ENCODE peak calls at places on chromosome 3, in six cellular contexts. G is cardiac muscle cell, P is HFF-Myc, L is fibroblast of lung, M is upper lobe of right lung, S is GM06990. A is an unnamed sample.

GRCh38 chr3:9622438-9622837 is 26.9 kb upstream of the MTMR14 start:
- DNase-seq in P (no peak), L (no peak), S (no peak), G (no peak), M (no peak), A (no peak)

GRCh38 chr3:139520028-139520737 is 19.4 kb downstream of the RBP1 start:
- DNase-seq in S (no peak), M (no peak), G (no peak), P (no peak), L (peak), A (peak)

GRCh38 chr3:15796771-15797599 is 794 bp downstream of the ANKRD28 start:
- DNase-seq in P (peak), L (peak), G (peak), M (no peak), S (no peak), A (peak)

GRCh38 chr3:50474717-50475116 is 28.7 kb downstream of the CACNA2D2 start:
- DNase-seq in S (no peak), L (peak), M (no peak), G (no peak), P (peak), A (no peak)

GRCh38 chr3:24583004-24583403 is 88.4 kb upstream of the THRB start:
- DNase-seq in L (no peak), M (no peak), S (no peak), P (no peak), G (no peak), A (no peak)

GRCh38 chr3:184485256-184485655 is 76.3 kb upstream of the EPHB3 start:
- DNase-seq in S (no peak), G (no peak), M (no peak), L (no peak), P (no peak), A (no peak)

GRCh38 chr3:31695280-31696008 is 162.7 kb downstream of the STT3B start:
- DNase-seq in P (no peak), L (no peak), G (peak), S (no peak), M (no peak), A (peak)

GRCh38 chr3:13542142-13542541 is 6.8 kb upstream of the FBLN2 start:
- DNase-seq in L (no peak), G (no peak), P (no peak), S (no peak), M (no peak), A (no peak)

GRCh38 chr3:58175429-58176184 is 35.2 kb downstream of the DNASE1L3 start:
- DNase-seq in L (peak), G (peak), P (no peak), M (no peak), S (no peak), A (no peak)

GRCh38 chr3:149151843-149152242 is 22.4 kb downstream of the HPS3 start:
- DNase-seq in L (peak), M (no peak), S (no peak), G (no peak), P (no peak), A (peak)

GRCh38 chr3:163071684-163072083 is 1575.1 kb downstream of the OTOL1 start:
- DNase-seq in L (peak), P (no peak), M (no peak), G (no peak), S (no peak), A (no peak)

GRCh38 chr3:177607596-177607995 is 410.3 kb upstream of the TBL1XR1 start:
- DNase-seq in S (no peak), L (no peak), G (no peak), P (no peak), M (no peak), A (no peak)

GRCh38 chr3:141412087-141412935 is 44.0 kb downstream of the ZBTB38 start:
- DNase-seq in P (no peak), G (no peak), M (no peak), L (peak), S (no peak), A (peak)

GRCh38 chr3:63146154-63146553 is 132.0 kb upstream of the SYNPR start:
- DNase-seq in M (no peak), L (no peak), G (no peak), S (no peak), P (no peak), A (no peak)

DNA sequence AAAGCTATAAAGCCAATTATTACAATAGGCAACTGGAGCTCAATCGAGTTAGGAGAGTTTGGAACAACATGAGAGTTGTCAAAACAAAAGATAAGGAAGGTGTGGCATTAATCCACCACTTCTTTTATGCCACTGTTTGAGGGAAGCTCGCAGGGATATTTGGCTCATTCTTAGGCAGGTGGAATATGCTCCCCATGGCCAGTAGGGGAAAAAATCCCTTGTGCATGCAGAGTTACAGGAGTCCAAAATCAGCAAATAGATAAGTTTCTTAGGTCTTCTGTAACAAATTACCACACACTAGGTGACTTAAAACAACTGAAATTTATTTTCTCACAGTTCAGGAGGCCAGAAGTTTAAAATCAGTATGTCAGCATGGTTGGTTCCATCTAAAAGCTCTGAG is 135.4 kb upstream of the SYNPR start:
- DNase-seq in G (no peak), M (no peak), S (no peak), L (no peak), P (no peak), A (no peak)
- TF ChIP-seq CTCF in G (no peak), M (no peak), S (no peak), L (no peak), P (no peak), A (no peak)

GRCh38 chr3:30600572-30600971 is 5.8 kb upstream of the TGFBR2 start:
- DNase-seq in P (no peak), S (no peak), L (no peak), M (no peak), G (no peak), A (no peak)

GRCh38 chr3:30604091-30604490 is 2.3 kb upstream of the TGFBR2 start:
- DNase-seq in L (no peak), G (no peak), M (no peak), P (no peak), S (no peak), A (no peak)

GRCh38 chr3:30604566-30604965 is 1.8 kb upstream of the TGFBR2 start:
- DNase-seq in G (no peak), P (no peak), M (no peak), L (no peak), S (no peak), A (no peak)

GRCh38 chr3:30605005-30605404 is 1.4 kb upstream of the TGFBR2 start:
- DNase-seq in S (no peak), M (no peak), L (no peak), G (no peak), P (no peak), A (no peak)

GRCh38 chr3:30602946-30603345 is 3.5 kb upstream of the TGFBR2 start:
- DNase-seq in M (no peak), G (no peak), L (no peak), S (no peak), P (no peak), A (peak)
- H3K4me3 ChIP-seq in M (no peak), G (no peak), L (no peak), S (no peak), P (no peak), A (no peak)

GRCh38 chr3:52036222-52036694 is 20.1 kb downstream of the DUSP7 start:
- DNase-seq in G (no peak), M (no peak), P (no peak), S (peak), L (no peak), A (peak)

GRCh38 chr3:52034651-52035050 is 21.7 kb downstream of the DUSP7 start:
- DNase-seq in M (no peak), L (no peak), P (no peak), S (no peak), G (no peak), A (no peak)

GRCh38 chr3:52038227-52038626 is 18.1 kb downstream of the DUSP7 start:
- DNase-seq in M (no peak), G (no peak), S (no peak), P (no peak), L (no peak), A (no peak)

GRCh38 chr3:52037291-52037690 is 19.1 kb downstream of the DUSP7 start:
- DNase-seq in P (no peak), M (no peak), L (no peak), S (no peak), G (no peak), A (no peak)

GRCh38 chr3:52036829-52037228 is 19.5 kb downstream of the DUSP7 start:
- DNase-seq in M (no peak), G (peak), L (no peak), S (no peak), P (no peak), A (no peak)
- TF ChIP-seq CTCF in M (no peak), G (no peak), L (no peak), S (no peak), P (no peak), A (no peak)

DNA sequence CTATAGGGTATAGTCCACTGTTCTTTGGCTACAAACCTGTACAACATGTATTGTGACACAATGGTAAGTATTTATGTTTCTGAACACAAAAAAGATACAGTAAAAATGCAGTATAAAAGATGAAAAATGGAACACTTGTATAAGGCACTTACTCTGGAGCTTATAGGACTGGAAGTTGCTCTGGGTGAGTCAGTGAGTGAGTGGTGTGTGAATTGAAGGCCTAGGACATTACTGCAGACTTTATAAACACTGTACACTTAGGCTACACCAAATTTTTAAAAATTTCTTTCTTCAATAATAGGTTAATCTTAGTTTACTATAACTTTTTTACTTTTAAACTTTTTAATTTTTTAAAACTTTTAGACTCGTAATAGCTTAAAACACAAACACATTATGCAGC is 10.5 kb upstream of the PDZRN3 start:
- DNase-seq in L (no peak), M (no peak), G (no peak), P (no peak), S (no peak), A (no peak)
- H3K4me3 ChIP-seq in L (no peak), M (no peak), G (no peak), P (no peak), S (no peak), A (no peak)

GRCh38 chr3:131868203-131868602 is 166.6 kb downstream of the CPNE4 start:
- DNase-seq in S (no peak), L (no peak), P (no peak), M (no peak), G (no peak), A (no peak)
- TF ChIP-seq CTCF in S (no peak), L (no peak), P (no peak), M (no peak), G (no peak), A (no peak)

DNA sequence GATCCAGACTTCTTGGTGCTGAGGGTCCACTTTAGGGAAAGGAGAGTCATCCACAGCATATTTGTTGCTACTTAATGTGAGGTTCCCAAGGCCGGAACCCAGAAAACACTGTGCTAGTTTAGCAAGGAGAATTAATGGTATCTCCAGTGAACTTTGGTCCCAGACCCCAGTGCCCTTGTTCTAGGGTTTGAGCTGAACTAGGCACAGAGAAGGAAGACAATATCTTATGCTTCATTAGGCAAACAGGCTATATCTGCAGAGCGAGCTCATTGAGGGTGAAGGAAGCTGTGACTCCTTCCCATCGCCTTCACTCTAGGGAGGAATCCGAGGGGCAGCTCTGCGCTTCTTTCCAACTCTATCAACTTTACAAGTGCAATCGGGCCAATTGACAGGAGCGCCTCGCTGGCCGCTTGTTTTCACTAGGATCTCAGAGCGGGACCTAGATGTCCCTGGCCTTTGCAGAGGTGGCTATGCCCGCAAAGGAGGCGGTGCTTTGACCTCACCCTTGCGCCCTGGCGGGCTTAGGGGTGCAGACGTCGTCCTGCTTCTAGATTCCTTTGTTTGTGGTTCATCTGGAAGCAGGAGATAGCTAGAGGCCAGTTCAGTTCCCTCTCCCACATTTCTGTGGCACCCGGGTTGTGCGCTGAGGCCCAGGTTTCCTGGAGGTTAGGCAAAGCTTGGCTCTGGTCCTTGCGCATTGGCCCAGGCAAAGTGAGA is 1.0 kb downstream of the PPM1L start:
- DNase-seq in G (peak), M (peak), P (no peak), S (peak), L (no peak), A (no peak)
- H3K4me3 ChIP-seq in G (peak), M (peak), P (no peak), S (no peak), L (peak), A (no peak)

DNA sequence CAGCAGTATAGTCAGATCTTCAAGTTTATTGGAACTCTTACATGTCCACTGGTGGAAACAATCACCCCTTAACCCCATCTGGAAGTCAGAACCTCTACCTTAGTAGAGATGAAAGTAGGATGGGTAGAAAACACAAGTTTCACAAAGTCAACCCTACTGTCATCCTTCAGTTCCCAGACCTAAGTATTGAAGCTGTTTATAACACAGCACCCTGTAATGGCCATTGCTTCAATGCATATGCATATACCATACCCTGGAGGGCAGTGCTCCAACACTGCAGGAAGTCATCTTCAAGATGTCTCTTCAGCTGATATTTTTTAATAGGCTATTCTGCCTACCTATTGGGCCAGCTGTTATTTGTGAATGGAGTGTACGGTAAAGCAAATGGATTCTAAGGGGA is 241.3 kb downstream of the UBE2E2 start:
- DNase-seq in P (no peak), G (no peak), S (no peak), M (no peak), L (no peak), A (peak)
- TF ChIP-seq CTCF in P (no peak), G (no peak), S (no peak), M (no peak), L (no peak), A (no peak)

DNA sequence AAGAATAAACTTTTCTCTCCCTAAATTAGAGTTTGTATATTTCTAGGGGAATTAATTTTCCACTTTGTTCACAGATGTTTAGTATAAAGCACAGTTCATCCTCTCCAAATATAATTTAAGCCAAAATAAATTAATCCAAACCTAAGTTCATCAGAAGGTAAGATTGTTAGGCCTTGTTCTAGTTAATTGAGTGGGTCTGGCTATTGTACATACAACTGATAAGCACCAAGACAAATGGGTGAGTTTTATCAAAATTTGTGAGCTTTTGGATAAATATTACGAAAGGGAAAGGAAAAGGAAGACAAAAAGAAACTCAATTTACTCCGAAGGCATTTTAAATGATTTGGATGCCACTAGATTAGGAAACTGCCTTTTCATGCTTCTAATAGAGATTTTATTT is 304.1 kb downstream of the ZNF385D start:
- DNase-seq in P (no peak), G (no peak), L (peak), M (no peak), S (no peak), A (no peak)
- H3K4me3 ChIP-seq in P (no peak), G (no peak), L (peak), M (peak), S (no peak), A (no peak)

GRCh38 chr3:94520364-94520763 is 457.5 kb downstream of the NSUN3 start:
- DNase-seq in S (no peak), L (no peak), G (peak), P (no peak), M (no peak), A (no peak)

GRCh38 chr3:94524102-94524922 is 461.5 kb downstream of the NSUN3 start:
- DNase-seq in P (no peak), L (no peak), M (no peak), S (no peak), G (peak), A (no peak)

GRCh38 chr3:94525039-94525438 is 462.2 kb downstream of the NSUN3 start:
- DNase-seq in S (no peak), L (peak), M (no peak), G (peak), P (no peak), A (peak)

DNA sequence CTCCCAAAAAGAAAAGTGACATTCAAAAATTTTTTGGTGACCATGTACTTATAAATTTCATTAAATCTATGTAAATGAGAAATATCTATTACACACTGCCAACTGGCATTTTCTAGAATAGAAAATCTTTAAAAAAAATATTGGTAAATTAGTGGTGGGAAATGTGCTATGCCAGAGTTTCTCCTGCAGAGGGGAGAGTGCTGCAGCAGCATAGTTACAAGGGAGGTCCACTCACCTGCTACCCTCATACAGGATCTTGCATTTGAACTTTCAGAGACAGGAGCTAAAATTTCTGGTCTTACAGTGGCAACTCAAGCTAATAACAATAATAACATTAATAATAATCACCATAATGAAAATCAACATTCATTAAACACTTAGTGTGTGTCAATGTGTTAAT is 459.6 kb downstream of the NSUN3 start:
- DNase-seq in G (peak), M (no peak), P (no peak), L (no peak), S (no peak), A (no peak)
- TF ChIP-seq CTCF in G (no peak), M (no peak), P (no peak), L (peak), S (no peak), A (no peak)

GRCh38 chr3:71110531-71111222 is 472.9 kb downstream of the FOXP1 start:
- DNase-seq in M (no peak), S (no peak), G (no peak), P (no peak), L (no peak), A (no peak)

GRCh38 chr3:71111784-71112440 is 471.6 kb downstream of the FOXP1 start:
- DNase-seq in G (no peak), S (no peak), M (no peak), L (peak), P (peak), A (no peak)

GRCh38 chr3:71107926-71108325 is 475.6 kb downstream of the FOXP1 start:
- DNase-seq in M (no peak), G (no peak), L (peak), S (no peak), P (no peak), A (no peak)

GRCh38 chr3:71109241-71109976 is 474.1 kb downstream of the FOXP1 start:
- DNase-seq in L (peak), G (no peak), S (no peak), M (no peak), P (no peak), A (no peak)

GRCh38 chr3:71109977-71110285 is 473.6 kb downstream of the FOXP1 start:
- DNase-seq in L (no peak), G (no peak), M (no peak), S (no peak), P (no peak), A (no peak)
- H3K4me3 ChIP-seq in L (peak), G (no peak), M (no peak), S (no peak), P (no peak), A (no peak)